ENCODE peak calls at places on chromosomes 7 and 10, in six cellular contexts. D is left ventricle myocardium inferior; Y is RCC 7860; N is stimulated activated CD4-positive, alpha-beta T cell treated with anti-CD3 and anti-CD28 coated beads, TNF-alpha, amount 100 ng/mL, for 1 hour; E is activated CD4-positive, CD25-positive, alpha-beta regulatory T cell; L is HFF-Myc. Z is an unnamed sample.

GRCh38 chr7:12062062-12062461 is 149.0 kb upstream of the TMEM106B start:
- DNase-seq in D (no peak), Y (no peak), N (no peak), E (no peak), L (no peak), Z (no peak)

GRCh38 chr7:102040569-102040968 is 223.1 kb downstream of the CUX1 start:
- DNase-seq in D (peak), Y (no peak), N (no peak), E (no peak), L (no peak), Z (no peak)

GRCh38 chr10:22251751-22252285 is 34.0 kb upstream of the EBLN1 start:
- DNase-seq in D (peak), Y (no peak), N (peak), E (peak), L (no peak), Z (peak)

GRCh38 chr7:69934475-69934903 is 336.2 kb downstream of the AUTS2 start:
- DNase-seq in D (no peak), Y (no peak), N (no peak), E (no peak), L (no peak), Z (no peak)

GRCh38 chr7:72504057-72504456 is 91.9 kb upstream of the CALN1 start:
- DNase-seq in D (no peak), Y (no peak), N (no peak), E (no peak), L (no peak), Z (no peak)

GRCh38 chr7:151228024-151228866 is 1.2 kb upstream of the ABCF2 start:
- DNase-seq in D (no peak), Y (no peak), N (no peak), E (no peak), L (no peak), Z (no peak)

GRCh38 chr10:118669020-118669766 is 73.7 kb upstream of the PRLHR start:
- DNase-seq in D (no peak), Y (no peak), N (no peak), E (no peak), L (peak), Z (no peak)

GRCh38 chr10:103155485-103156085 is 37.5 kb downstream of the NT5C2 start:
- DNase-seq in D (no peak), Y (no peak), N (no peak), E (no peak), L (no peak), Z (no peak)

GRCh38 chr10:132054564-132054963 is 11.2 kb upstream of the JAKMIP3 start:
- DNase-seq in D (no peak), Y (no peak), N (no peak), E (no peak), L (no peak), Z (no peak)

GRCh38 chr10:118809372-118809695 is 54.6 kb upstream of the CACUL1 start:
- DNase-seq in D (no peak), Y (no peak), N (no peak), E (no peak), L (no peak), Z (no peak)

GRCh38 chr7:11737723-11738122 is 94.3 kb downstream of the THSD7A start:
- DNase-seq in D (no peak), Y (no peak), N (no peak), E (no peak), L (no peak), Z (no peak)

GRCh38 chr7:115087437-115087836 is 165.5 kb downstream of the MDFIC start:
- DNase-seq in D (no peak), Y (peak), N (no peak), E (no peak), L (peak), Z (no peak)

GRCh38 chr10:131930150-131930549 is 29.3 kb downstream of the PPP2R2D start:
- DNase-seq in D (no peak), Y (no peak), N (no peak), E (no peak), L (no peak), Z (no peak)

GRCh38 chr7:40009301-40009700 is 59.2 kb downstream of the CDK13 start:
- DNase-seq in D (no peak), Y (no peak), N (no peak), E (no peak), L (no peak), Z (no peak)

GRCh38 chr7:604038-604883 is 84.6 kb upstream of the PDGFA start:
- DNase-seq in D (peak), Y (no peak), N (peak), E (peak), L (peak), Z (peak)

GRCh38 chr10:75911426-75911825 is 480.0 kb downstream of the LRMDA start:
- DNase-seq in D (no peak), Y (no peak), N (no peak), E (no peak), L (no peak), Z (no peak)

GRCh38 chr7:15603124-15603523 is 41.3 kb upstream of the AGMO start:
- DNase-seq in D (no peak), Y (peak), N (no peak), E (no peak), L (no peak), Z (no peak)

GRCh38 chr7:7719235-7719634 is 828 bp upstream of the RPA3 start:
- DNase-seq in D (no peak), Y (peak), N (peak), E (peak), L (peak), Z (no peak)

Z was measured in central memory CD8-positive, alpha-beta T cell.